ENCODE peak calls at places on chromosomes 2 and 18, in eight cellular contexts. I is psoas muscle; J is A549; M is esophagus squamous epithelium; W is CD4-positive, alpha-beta memory T cell; G is transverse colon; R is PC-9; V is lower lobe of right lung. Q is an unnamed sample.

GRCh38 chr18:6891788-6892187 is 162.3 kb downstream of the ARHGAP28 start:
- DNase-seq in I (no peak), J (no peak), M (no peak), W (no peak), G (no peak), R (no peak), V (no peak), Q (no peak)

GRCh38 chr2:67898605-67899004 is 164.2 kb downstream of the C1D start:
- DNase-seq in I (no peak), J (no peak), M (no peak), W (no peak), G (no peak), R (no peak), V (no peak), Q (no peak)

GRCh38 chr2:15311201-15311882 is 249.8 kb downstream of the NBAS start:
- DNase-seq in I (no peak), J (no peak), M (no peak), W (no peak), G (no peak), R (no peak), V (no peak), Q (no peak)

GRCh38 chr2:175855794-175856453 is 146.1 kb downstream of the LNPK start:
- DNase-seq in I (peak; percentile 84), J (no peak), M (no peak), W (no peak), G (peak; percentile 8), R (no peak), V (no peak), Q (peak; percentile 48)

GRCh38 chr2:149065236-149065635 is 26.7 kb downstream of the LYPD6B start:
- DNase-seq in I (no peak), J (no peak), M (no peak), W (no peak), G (no peak), R (no peak), V (no peak), Q (no peak)

GRCh38 chr2:206736935-206737334 is 18.7 kb upstream of the DYTN start:
- DNase-seq in I (no peak), J (no peak), M (no peak), W (no peak), G (no peak), R (no peak), V (no peak), Q (no peak)

GRCh38 chr18:69786427-69786826 is 161.2 kb downstream of the CD226 start:
- DNase-seq in I (no peak), J (no peak), M (no peak), W (no peak), G (no peak), R (no peak), V (no peak), Q (no peak)

GRCh38 chr2:234178309-234179030 is 128.0 kb downstream of the SPP2 start:
- DNase-seq in I (no peak), J (peak; percentile 77), M (no peak), W (no peak), G (no peak), R (no peak), V (no peak), Q (no peak)

GRCh38 chr2:26618611-26619010 is 22.6 kb downstream of the CIB4 start:
- DNase-seq in I (no peak), J (no peak), M (no peak), W (no peak), G (no peak), R (no peak), V (peak; percentile 35), Q (no peak)

GRCh38 chr2:230723363-230723762 is 10.7 kb downstream of the CAB39 start:
- DNase-seq in I (no peak), J (no peak), M (no peak), W (peak; percentile 64), G (no peak), R (no peak), V (no peak), Q (no peak)

GRCh38 chr2:70145851-70146739 is 44.7 kb downstream of the C2orf42 start:
- DNase-seq in I (no peak), J (no peak), M (no peak), W (no peak), G (no peak), R (no peak), V (no peak), Q (no peak)

GRCh38 chr2:232508246-232508645 is 11.9 kb upstream of the PRSS56 start:
- DNase-seq in I (no peak), J (no peak), M (no peak), W (no peak), G (no peak), R (no peak), V (no peak), Q (no peak)

GRCh38 chr2:68365087-68365486 is at the start of gene PLEK:
- DNase-seq in I (peak; percentile 64), J (no peak), M (no peak), W (no peak), G (peak; percentile 72), R (no peak), V (peak; percentile 84), Q (peak; percentile 77)

GRCh38 chr18:13280066-13280795 is 61.7 kb downstream of the LDLRAD4 start:
- DNase-seq in I (no peak), J (no peak), M (no peak), W (no peak), G (no peak), R (no peak), V (no peak), Q (peak; percentile 3)

DNA sequence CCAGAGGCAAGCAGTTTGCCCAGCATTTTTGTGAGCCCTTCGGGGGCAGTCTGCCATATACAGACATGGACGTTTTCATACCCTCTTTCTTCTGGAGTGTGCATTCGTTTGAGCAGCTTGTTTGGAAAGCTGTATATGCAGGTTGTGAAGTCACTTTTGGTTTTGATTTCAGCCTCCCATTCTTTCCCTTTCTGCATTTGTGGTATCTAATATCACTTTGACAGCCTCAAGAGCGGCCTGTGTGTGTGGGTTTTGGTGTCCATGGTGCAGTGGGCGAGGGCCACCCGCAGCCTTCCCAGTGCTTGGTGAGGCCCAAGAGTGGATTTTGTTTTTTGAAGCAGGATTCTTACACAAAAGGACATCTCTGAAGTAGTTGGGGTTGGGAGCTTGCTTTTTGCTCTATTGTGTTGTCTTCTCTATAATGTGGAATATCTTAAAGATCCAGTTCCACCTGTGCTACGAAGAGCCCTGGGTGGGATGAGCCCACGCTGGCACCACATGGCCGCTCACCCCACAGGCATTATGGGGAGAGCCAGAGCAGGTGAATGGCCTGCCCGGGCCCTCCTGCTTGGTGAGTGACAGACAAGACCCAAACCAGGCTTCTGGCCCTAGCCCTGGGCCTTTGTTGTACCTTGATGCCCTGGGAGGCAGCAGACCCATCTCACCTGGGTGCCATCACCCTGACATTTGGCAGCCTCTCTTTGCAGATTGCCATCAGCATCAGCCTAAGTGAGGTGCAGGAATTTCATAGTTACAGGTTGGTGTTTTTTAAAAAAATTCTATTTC is 29.5 kb downstream of the INPP4A start:
- DNase-seq in I (no peak), J (no peak), M (no peak), W (peak; percentile 45), G (no peak), R (no peak), V (no peak), Q (no peak)
- H3K4me1 ChIP-seq in I (peaks cover 7% of the 10 kb centered on the region), J (peaks cover 14% of the 10 kb centered on the region), M (peaks cover 6% of the 10 kb centered on the region), W (peaks cover 98% of the 10 kb centered on the region), G (peaks cover 58% of the 10 kb centered on the region), R (peaks cover 13% of the 10 kb centered on the region), V (peaks cover 69% of the 10 kb centered on the region), Q (peaks cover 1% of the 10 kb centered on the region)

GRCh38 chr2:65033178-65033577 is 23.0 kb upstream of the CEP68 start:
- DNase-seq in I (no peak), J (no peak), M (no peak), W (peak; percentile 19), G (no peak), R (no peak), V (no peak), Q (no peak)
- H3K4me3 ChIP-seq in I (no peak overlapping the region), J (no peak overlapping the region), M (no peak overlapping the region), W (no peak overlapping the region), G (no peak overlapping the region), R (no peak overlapping the region), V (no peak overlapping the region), Q (no peak overlapping the region)

GRCh38 chr2:134289225-134289624 is 35.4 kb downstream of the MGAT5 start:
- DNase-seq in I (no peak), J (no peak), M (no peak), W (peak; percentile 33), G (no peak), R (no peak), V (no peak), Q (peak; percentile 76)

GRCh38 chr2:134292514-134292913 is 38.6 kb downstream of the MGAT5 start:
- DNase-seq in I (no peak), J (no peak), M (no peak), W (no peak), G (no peak), R (no peak), V (no peak), Q (no peak)

GRCh38 chr2:134288814-134289213 is 34.9 kb downstream of the MGAT5 start:
- DNase-seq in I (no peak), J (no peak), M (no peak), W (no peak), G (no peak), R (no peak), V (no peak), Q (no peak)

GRCh38 chr2:134287323-134287722 is 33.5 kb downstream of the MGAT5 start:
- DNase-seq in I (no peak), J (no peak), M (no peak), W (no peak), G (no peak), R (no peak), V (no peak), Q (no peak)

GRCh38 chr2:134290363-134290762 is 36.5 kb downstream of the MGAT5 start:
- DNase-seq in I (no peak), J (no peak), M (no peak), W (peak; percentile 30), G (no peak), R (no peak), V (no peak), Q (no peak)
- H3K4me1 ChIP-seq in I (no peaks in the 10 kb centered on the region), J (no peaks in the 10 kb centered on the region), M (no peaks in the 10 kb centered on the region), W (peaks cover 97% of the 10 kb centered on the region), G (peaks cover 8% of the 10 kb centered on the region), R (no peaks in the 10 kb centered on the region), V (peaks cover 34% of the 10 kb centered on the region), Q (peaks cover 16% of the 10 kb centered on the region)

GRCh38 chr2:222238072-222238471 is 60.7 kb downstream of the PAX3 start:
- DNase-seq in I (no peak), J (no peak), M (no peak), W (no peak), G (no peak), R (no peak), V (no peak), Q (no peak)
- H3K4me3 ChIP-seq in I (no peak overlapping the region), J (no peak overlapping the region), M (no peak overlapping the region), W (no peak overlapping the region), G (no peak overlapping the region), R (no peak overlapping the region), V (no peak overlapping the region), Q (no peak overlapping the region)

GRCh38 chr2:106280224-106280623 is 86.1 kb upstream of the UXS1 start:
- DNase-seq in I (no peak), J (no peak), M (no peak), W (no peak), G (no peak), R (no peak), V (no peak), Q (no peak)
- H3K4me1 ChIP-seq in I (no peaks in the 10 kb centered on the region), J (no peaks in the 10 kb centered on the region), M (no peaks in the 10 kb centered on the region), W (no peaks in the 10 kb centered on the region), G (peaks cover 3% of the 10 kb centered on the region), R (no peaks in the 10 kb centered on the region), V (peaks cover 6% of the 10 kb centered on the region), Q (no peaks in the 10 kb centered on the region)

Q was measured in tibial artery.